ENCODE peak calls at places on chromosomes 16 and 17, in nine cellular contexts. G, E, T, Z, X, V, L, S and K are unnamed samples.

GRCh38 chr17:31470592-31470991 is 79.1 kb downstream of the RAB11FIP4 start:
- DNase-seq in G (no peak), E (no peak), T (no peak), Z (no peak), X (no peak), V (no peak), L (no peak), S (no peak), K (no peak)

GRCh38 chr17:78661092-78661770 is 84.0 kb upstream of the DNAH17 start:
- DNase-seq in G (no peak), E (no peak), T (no peak), Z (no peak), X (no peak), V (no peak), L (peak; percentile 90), S (no peak), K (no peak)

GRCh38 chr16:57194512-57194911 is 8.4 kb downstream of the RSPRY1 start:
- DNase-seq in G (no peak), E (peak; percentile 91), T (peak; percentile 16), Z (no peak), X (no peak), V (peak; percentile 87), L (peak; percentile 80), S (no peak), K (peak; percentile 91)

GRCh38 chr16:83626676-83627075 is 181.1 kb upstream of the HSBP1 start:
- DNase-seq in G (no peak), E (no peak), T (no peak), Z (no peak), X (no peak), V (no peak), L (no peak), S (no peak), K (no peak)

GRCh38 chr17:8315740-8316217 is 5.7 kb downstream of the ARHGEF15 start:
- DNase-seq in G (no peak), E (no peak), T (no peak), Z (no peak), X (no peak), V (no peak), L (no peak), S (no peak), K (no peak)

GRCh38 chr16:62240722-62241121 is 204.5 kb upstream of the CDH8 start:
- DNase-seq in G (no peak), E (no peak), T (no peak), Z (peak; percentile 28), X (no peak), V (no peak), L (peak; percentile 86), S (no peak), K (no peak)

GRCh38 chr17:81508639-81509047 is 4.0 kb downstream of the ACTG1 start:
- DNase-seq in G (no peak), E (peak; percentile 69), T (no peak), Z (no peak), X (no peak), V (peak; percentile 60), L (peak; percentile 54), S (no peak), K (peak; percentile 67)

GRCh38 chr17:45650601-45651000 is 133.5 kb upstream of the CRHR1 start:
- DNase-seq in G (no peak), E (no peak), T (no peak), Z (no peak), X (no peak), V (no peak), L (no peak), S (no peak), K (no peak)

GRCh38 chr17:46736100-46736499 is 82.4 kb downstream of the WNT3 start:
- DNase-seq in G (no peak), E (no peak), T (no peak), Z (peak; percentile 34), X (no peak), V (no peak), L (no peak), S (no peak), K (no peak)

GRCh38 chr16:10250137-10250850 is 68.1 kb upstream of the GRIN2A start:
- DNase-seq in G (peak; percentile 72), E (no peak), T (peak; percentile 32), Z (peak; percentile 30), X (no peak), V (no peak), L (no peak), S (no peak), K (no peak)

DNA sequence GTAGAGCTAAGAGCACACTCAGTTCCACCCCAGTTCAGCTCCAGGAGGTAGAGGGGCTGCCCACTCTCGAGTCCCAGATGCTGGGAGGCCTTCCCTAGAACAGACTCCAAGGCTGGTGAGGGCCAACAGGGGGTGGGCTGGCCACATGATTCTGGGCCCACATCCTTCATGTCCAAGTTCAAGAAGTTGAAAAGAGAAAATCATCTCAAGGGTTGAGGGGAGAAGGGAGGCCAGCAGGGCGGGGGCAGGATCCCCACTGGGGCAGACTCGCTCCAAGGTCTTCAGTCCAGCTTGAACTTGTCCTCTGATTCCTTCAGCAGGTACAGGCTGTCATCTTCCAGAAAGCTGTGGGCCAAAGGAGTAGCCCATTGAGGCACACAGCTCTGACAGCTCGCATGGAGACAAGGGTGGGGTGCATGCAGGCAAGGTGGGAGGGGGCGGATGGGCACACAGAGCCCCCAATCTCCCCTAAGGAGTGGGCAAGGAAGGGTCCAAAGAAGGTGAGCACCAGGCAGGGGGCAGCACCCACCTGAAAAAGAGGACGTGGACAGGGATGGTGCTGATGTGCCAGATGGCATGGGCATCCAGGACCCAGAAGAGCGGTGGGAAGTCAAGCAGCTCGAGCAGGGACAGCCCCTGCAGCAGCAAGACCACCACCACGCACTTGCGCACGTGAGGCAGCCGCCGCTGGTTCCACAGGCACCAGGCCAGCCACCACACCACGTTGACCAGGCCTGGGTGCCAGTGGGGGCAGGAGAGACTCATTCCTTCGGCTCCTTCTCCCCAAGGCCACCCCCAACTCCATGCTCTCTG is 4.5 kb downstream of the PNMT start:
- DNase-seq in G (no peak), E (no peak), T (no peak), Z (no peak), X (no peak), V (no peak), L (no peak), S (no peak), K (no peak)
- TF ChIP-seq CTCF in G (no peak), E (no peak), T (no peak), Z (no peak), X (no peak), V (no peak), L (no peak), S (no peak), K (no peak)

GRCh38 chr17:36600936-36601302 is 464 bp upstream of the MRM1 start:
- DNase-seq in G (no peak), E (peak; percentile 18), T (no peak), Z (no peak), X (no peak), V (no peak), L (no peak), S (no peak), K (no peak)

GRCh38 chr17:36599546-36600250 is 1.7 kb upstream of the MRM1 start:
- DNase-seq in G (no peak), E (no peak), T (no peak), Z (no peak), X (no peak), V (no peak), L (no peak), S (no peak), K (no peak)

GRCh38 chr17:36598951-36599401 is 2.4 kb upstream of the MRM1 start:
- DNase-seq in G (no peak), E (no peak), T (no peak), Z (no peak), X (no peak), V (no peak), L (no peak), S (no peak), K (no peak)

GRCh38 chr17:36601303-36602029 is at the start of gene MRM1:
- DNase-seq in G (peak; percentile 96), E (peak; percentile 87), T (peak; percentile 88), Z (peak; percentile 97), X (peak; percentile 94), V (peak; percentile 93), L (peak; percentile 89), S (peak; percentile 94), K (peak; percentile 91)

DNA sequence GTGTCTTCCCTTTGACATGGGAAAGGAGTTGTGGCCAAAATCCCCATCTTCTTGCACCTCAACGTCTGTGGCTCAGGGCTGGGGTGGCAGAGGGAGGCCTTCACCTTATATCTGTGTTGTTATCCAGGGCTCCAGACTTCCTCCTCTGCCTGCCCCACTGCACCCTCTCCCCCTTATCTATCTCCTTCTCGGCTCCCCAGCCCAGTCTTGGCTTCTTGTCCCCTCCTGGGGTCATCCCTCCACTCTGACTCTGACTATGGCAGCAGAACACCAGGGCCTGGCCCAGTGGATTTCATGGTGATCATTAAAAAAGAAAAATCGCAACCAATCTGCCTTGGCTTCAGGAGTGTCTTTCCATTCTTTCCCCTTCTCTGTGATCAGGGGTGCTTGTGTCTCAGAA is 906 bp upstream of the MRM1 start:
- DNase-seq in G (no peak), E (no peak), T (no peak), Z (no peak), X (no peak), V (no peak), L (no peak), S (no peak), K (no peak)
- H3K4me3 ChIP-seq in G (peak overlapping the region; percentile 85), E (peak overlapping the region; percentile 86), T (no peak overlapping the region), Z (peak overlapping the region; percentile 83), X (no peak overlapping the region), V (peak overlapping the region; percentile 91), L (peak overlapping the region; percentile 90), S (no peak overlapping the region), K (peak overlapping the region; percentile 95)

DNA sequence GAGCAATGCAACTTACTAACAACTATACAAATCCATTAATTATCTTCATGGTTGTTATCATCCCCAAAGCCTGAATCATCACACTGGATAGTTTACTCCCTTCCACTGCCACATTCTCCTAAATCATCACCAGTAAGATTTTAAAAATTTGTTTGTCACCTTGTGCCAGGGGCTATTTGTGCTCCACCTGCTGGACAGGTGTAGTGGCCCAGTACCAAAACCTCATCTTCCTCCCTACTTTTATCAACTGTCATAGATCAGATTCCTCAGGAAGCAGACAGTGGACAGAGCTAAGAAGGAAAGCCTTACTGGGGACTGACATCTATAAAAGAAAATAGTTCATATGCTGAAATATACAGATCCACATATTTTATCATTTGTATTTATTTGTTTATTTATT is 280.4 kb downstream of the CDH11 start:
- DNase-seq in G (no peak), E (no peak), T (no peak), Z (no peak), X (no peak), V (no peak), L (no peak), S (no peak), K (no peak)
- TF ChIP-seq CTCF in G (no peak), E (no peak), T (no peak), Z (no peak), X (no peak), V (no peak), L (no peak), S (no peak), K (no peak)

GRCh38 chr16:11367483-11367906 is 22.2 kb downstream of the RMI2 start:
- DNase-seq in G (no peak), E (peak; percentile 53), T (no peak), Z (no peak), X (no peak), V (no peak), L (no peak), S (no peak), K (no peak)
- H3K4me3 ChIP-seq in G (no peak overlapping the region), E (no peak overlapping the region), T (no peak overlapping the region), Z (no peak overlapping the region), X (no peak overlapping the region), V (no peak overlapping the region), L (no peak overlapping the region), S (no peak overlapping the region), K (no peak overlapping the region)